ENCODE peak calls at places on chromosomes 3 and 15, in six cellular contexts. D is A549, W is gastrocnemius medialis, L is prostate gland, X is K562, Z is transverse colon. F is an unnamed sample.

GRCh38 chr15:84788500-84788899 is 28.7 kb upstream of the ALPK3 start:
- DNase-seq in L (no peak), Z (no peak), W (no peak), X (no peak), D (no peak), F (no peak)

GRCh38 chr3:148269816-148270215 is 427.9 kb upstream of the AGTR1 start:
- DNase-seq in L (no peak), X (no peak), Z (no peak), W (no peak), D (no peak), F (no peak)

GRCh38 chr3:32945136-32945535 is 6.3 kb upstream of the CCR4 start:
- DNase-seq in W (no peak), D (no peak), X (no peak), L (no peak), Z (no peak), F (no peak)

GRCh38 chr3:193997228-193998192 is 138.4 kb upstream of the HES1 start:
- DNase-seq in W (peak), L (peak), X (no peak), Z (no peak), D (no peak), F (peak)

GRCh38 chr15:43190178-43190577 is 5.0 kb downstream of the CCNDBP1 start:
- DNase-seq in X (no peak), W (no peak), Z (no peak), D (no peak), L (peak), F (peak)

GRCh38 chr3:107328074-107328473 is 49.2 kb upstream of the CCDC54 start:
- DNase-seq in Z (no peak), D (no peak), X (no peak), L (no peak), W (no peak), F (no peak)

GRCh38 chr3:70359711-70360110 is 47.3 kb upstream of the MDFIC2 start:
- DNase-seq in Z (no peak), X (no peak), W (no peak), L (no peak), D (no peak), F (no peak)

GRCh38 chr15:69603369-69604049 is 150.9 kb downstream of the RPLP1 start:
- DNase-seq in D (no peak), L (no peak), W (no peak), X (no peak), Z (no peak), F (no peak)

GRCh38 chr3:33139996-33140395 is 26.2 kb downstream of the CRTAP start:
- DNase-seq in X (no peak), D (no peak), W (no peak), Z (no peak), L (no peak), F (no peak)

GRCh38 chr3:56940331-56940730 is 120.1 kb upstream of the SPATA12 start:
- DNase-seq in Z (no peak), D (no peak), L (no peak), X (no peak), W (no peak), F (no peak)

DNA sequence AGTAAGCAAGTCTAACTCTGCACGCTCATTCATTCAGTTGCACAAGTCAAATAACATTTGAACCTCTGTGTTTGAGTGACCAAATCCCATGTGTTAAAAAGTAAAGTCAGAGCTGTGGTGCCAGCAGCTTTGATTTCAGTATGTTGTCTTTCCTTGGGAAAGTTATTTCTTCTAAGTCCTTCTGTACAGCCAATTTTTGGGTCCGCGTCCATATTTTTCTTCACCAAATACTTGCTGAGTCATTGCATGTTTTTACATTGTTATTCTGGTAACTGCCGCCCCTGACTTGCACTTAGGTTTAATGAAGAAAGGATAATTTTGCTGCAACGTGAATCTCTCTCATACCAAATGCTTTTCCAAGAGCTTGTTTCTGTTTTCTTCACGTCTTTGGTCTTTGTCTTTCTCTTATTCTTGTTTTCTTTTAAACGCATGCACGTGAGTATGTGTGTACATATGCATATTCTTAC is 56.7 kb downstream of the PLS1 start:
- DNase-seq in Z (no peak), L (no peak), W (no peak), D (no peak), X (peak), F (no peak)
- TF ChIP-seq POLR2A in Z (no peak), L (no peak), W (no peak), D (no peak), X (no peak), F (no peak)

GRCh38 chr3:139340784-139341183 is 3.0 kb upstream of the MRPS22 start:
- DNase-seq in Z (no peak), W (no peak), D (no peak), L (no peak), X (peak), F (no peak)

GRCh38 chr3:139346771-139347170 is 3.0 kb downstream of the MRPS22 start:
- DNase-seq in Z (no peak), W (no peak), L (no peak), D (no peak), X (no peak), F (no peak)

GRCh38 chr3:139342054-139342453 is 1.8 kb upstream of the MRPS22 start:
- DNase-seq in X (no peak), L (no peak), W (no peak), D (no peak), Z (no peak), F (no peak)

GRCh38 chr3:139339219-139339906 is 4.5 kb upstream of the MRPS22 start:
- DNase-seq in Z (no peak), W (no peak), L (no peak), X (peak), D (no peak), F (no peak)

GRCh38 chr3:139343895-139344856 is at the start of gene MRPS22:
- DNase-seq in L (peak), X (peak), D (peak), W (peak), Z (peak), F (peak)
- TF ChIP-seq POLR2A in L (peak), X (peak), D (peak), W (no peak), Z (peak), F (no peak)

DNA sequence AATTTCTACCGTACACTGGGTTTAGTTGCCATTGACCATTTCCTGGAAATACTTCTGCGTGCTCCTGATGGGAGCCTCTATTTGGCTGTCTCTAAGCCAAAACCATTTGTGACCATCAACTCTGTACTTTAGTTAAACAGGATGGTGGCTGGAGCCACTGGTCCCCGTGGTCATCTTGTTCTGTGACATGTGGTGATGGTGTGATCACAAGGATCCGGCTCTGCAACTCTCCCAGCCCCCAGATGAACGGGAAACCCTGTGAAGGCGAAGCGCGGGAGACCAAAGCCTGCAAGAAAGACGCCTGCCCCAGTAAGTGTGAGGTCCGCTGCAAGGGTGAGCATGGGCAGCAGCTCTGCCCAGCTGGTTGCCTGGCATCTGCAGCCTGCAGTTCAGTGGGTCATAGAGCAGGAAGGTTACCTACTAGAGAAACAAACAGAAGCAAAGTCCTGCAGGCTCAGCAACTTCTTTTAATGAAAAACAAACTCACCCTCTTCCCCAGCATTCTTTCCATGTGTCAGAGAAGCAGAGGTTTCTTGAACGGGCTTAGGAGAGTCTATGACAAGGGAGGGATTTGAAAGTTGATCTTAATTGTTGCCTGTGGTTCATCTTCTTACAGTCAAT is 7.1 kb downstream of the THBS1 start:
- DNase-seq in L (peak), W (no peak), X (no peak), Z (peak), D (no peak), F (no peak)
- TF ChIP-seq POLR2A in L (no peak), W (no peak), X (no peak), Z (no peak), D (no peak), F (no peak)

GRCh38 chr15:101295607-101296225 is 668 bp upstream of the SNRPA1 start:
- DNase-seq in W (no peak), L (no peak), D (no peak), X (no peak), Z (peak), F (no peak)

GRCh38 chr15:101288905-101289513 is 6.0 kb downstream of the SNRPA1 start:
- DNase-seq in D (peak), X (peak), Z (no peak), W (no peak), L (no peak), F (peak)

GRCh38 chr15:101293122-101293521 is 1.9 kb downstream of the SNRPA1 start:
- DNase-seq in Z (no peak), W (no peak), L (no peak), D (no peak), X (no peak), F (no peak)

GRCh38 chr15:101296418-101297405 is 1.7 kb upstream of the SNRPA1 start:
- DNase-seq in D (no peak), L (no peak), X (no peak), Z (no peak), W (no peak), F (no peak)

DNA sequence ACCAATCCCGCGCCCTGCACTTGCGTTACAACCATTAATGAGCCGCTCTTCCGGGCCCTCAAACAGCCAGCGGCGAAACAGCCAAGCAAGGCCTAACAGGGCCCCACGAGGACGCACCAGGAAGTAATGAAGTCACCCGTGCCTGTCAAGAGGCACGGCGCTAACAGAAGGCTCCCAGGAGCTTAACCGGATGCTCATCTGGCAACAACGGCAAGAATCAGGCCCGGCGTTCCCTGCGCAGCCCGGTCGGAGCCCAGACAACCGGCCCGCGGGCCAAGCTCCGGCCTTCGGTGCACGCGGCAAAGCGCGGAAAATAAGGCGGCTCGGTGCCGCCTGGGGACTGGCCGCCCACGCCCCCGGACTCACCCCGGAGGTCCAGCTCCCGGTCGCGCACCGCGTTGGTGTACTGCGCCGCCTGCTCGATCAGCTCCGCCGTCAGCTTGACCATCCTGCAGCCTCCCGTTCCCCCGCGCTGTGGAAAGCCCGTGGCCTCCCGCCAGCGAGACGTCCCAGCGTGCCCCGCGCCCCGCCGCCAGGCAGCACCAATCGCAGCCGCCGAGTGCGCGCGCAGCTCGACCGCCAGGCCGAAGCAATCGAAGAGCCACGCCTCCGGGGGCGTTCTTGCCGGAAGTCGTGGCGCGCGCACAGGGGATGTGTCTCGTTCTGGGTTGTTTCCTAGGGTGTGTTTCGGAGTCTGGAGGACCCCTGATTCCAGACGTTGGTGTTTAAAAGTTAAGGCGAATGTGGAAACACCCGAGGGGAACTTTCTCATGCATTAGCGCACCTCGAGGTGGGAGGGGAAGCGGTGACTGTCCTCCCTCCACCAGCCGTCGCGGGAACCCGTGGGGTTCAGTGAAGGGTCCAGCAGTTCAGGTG is at the start of gene SNRPA1:
- DNase-seq in L (peak), Z (peak), D (peak), X (peak), W (peak), F (peak)
- TF ChIP-seq POLR2A in L (peak), Z (peak), D (peak), X (peak), W (peak), F (no peak)

GRCh38 chr15:101277943-101278564 is 769 bp upstream of the SELENOS start:
- DNase-seq in X (no peak), Z (no peak), D (no peak), L (no peak), W (peak), F (no peak)
- TF ChIP-seq POLR2A in X (no peak), Z (no peak), D (no peak), L (no peak), W (no peak), F (no peak)

GRCh38 chr3:52289338-52289746 is 1.7 kb downstream of the GLYCTK start:
- DNase-seq in L (no peak), X (no peak), Z (peak), W (peak), D (no peak), F (no peak)
- TF ChIP-seq POLR2A in L (no peak), X (no peak), Z (peak), W (no peak), D (no peak), F (no peak)

GRCh38 chr15:95987886-95988573 is 342.5 kb upstream of the NR2F2 start:
- DNase-seq in D (no peak), W (no peak), X (no peak), L (no peak), Z (no peak), F (no peak)
- TF ChIP-seq POLR2A in D (no peak), W (no peak), X (no peak), L (no peak), Z (no peak), F (no peak)

DNA sequence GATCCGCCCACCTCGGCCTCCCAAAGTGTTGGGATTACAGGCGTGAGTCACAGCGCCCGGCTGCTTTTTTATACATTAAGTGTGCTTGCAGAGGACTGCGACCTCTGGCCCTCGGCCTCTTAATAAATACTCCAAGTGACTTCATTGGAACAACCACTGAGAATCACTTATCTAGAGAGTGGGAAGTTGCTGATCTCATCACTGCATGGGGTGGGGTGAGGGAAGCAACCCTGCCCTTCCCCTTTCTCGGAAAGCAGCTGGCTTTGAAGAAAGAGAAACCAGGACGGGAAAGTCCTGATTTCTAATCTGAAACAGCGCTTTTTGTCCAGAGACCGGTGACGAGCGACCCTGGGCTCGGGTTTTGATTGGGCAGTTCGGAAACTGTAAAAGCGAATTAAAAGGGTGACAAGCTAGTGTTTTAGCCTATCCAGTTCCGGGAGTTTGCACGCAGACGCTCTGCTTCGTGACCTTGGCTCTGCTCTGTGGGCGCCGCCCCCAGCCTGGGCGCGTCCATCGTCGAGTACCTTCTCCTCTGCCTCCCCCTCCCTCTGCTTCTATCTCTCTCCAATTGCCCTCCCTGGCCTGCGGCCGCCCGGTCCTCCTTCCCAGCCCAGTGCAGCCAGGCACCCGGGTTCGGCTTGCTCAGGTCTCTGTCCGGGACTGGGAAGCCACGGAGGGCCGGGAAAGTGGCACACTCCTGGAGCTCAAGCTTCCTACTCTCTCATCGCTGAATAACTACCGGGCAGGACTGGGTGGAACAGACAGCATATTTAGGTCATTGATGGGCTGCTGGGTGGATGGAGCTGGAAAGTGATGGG is 7.5 kb upstream of the TRIM69 start:
- DNase-seq in L (peak), Z (peak), D (peak), W (peak), X (peak), F (peak)
- TF ChIP-seq POLR2A in L (peak), Z (peak), D (peak), W (peak), X (peak), F (peak)

GRCh38 chr3:20484126-20484525 is 298.1 kb upstream of the SGO1 start:
- DNase-seq in W (no peak), X (no peak), Z (no peak), L (no peak), D (no peak), F (no peak)

GRCh38 chr3:20478407-20478806 is 292.4 kb upstream of the SGO1 start:
- DNase-seq in X (no peak), Z (no peak), L (no peak), W (no peak), D (no peak), F (no peak)

GRCh38 chr3:20482350-20482749 is 296.3 kb upstream of the SGO1 start:
- DNase-seq in X (no peak), Z (no peak), L (no peak), W (no peak), D (no peak), F (no peak)

DNA sequence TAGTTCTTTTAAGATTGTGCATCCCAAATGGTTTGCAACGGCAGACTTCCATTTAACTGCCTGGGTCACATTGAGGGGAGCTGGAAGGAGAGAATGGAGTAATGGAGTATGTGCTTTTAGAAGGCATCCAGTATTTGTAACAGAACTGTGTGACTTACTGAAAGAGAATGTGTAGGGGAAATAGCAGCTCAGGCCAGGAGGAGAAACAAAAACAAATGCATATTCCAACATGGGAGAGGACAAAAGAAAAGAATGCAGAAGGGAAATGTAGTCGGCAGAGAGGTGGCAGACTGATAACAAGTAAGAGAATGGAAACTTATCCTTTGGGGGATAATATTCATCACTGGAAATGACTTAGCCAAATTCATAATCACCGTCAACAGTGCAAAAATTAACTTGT is 294.8 kb upstream of the SGO1 start:
- DNase-seq in X (no peak), D (no peak), Z (no peak), L (no peak), W (no peak), F (no peak)
- TF ChIP-seq POLR2A in X (no peak), D (no peak), Z (no peak), L (no peak), W (no peak), F (no peak)